ENCODE peak calls at places on chromosome 16, in nine cellular contexts. Y, I, X, D, B, F, M, T and G are unnamed samples.

GRCh38 chr16:6265956-6266355 is 1066.7 kb upstream of the RBFOX1 start:
- DNase-seq in Y (no peak), I (no peak), X (no peak), D (no peak), B (no peak), F (no peak), M (no peak), T (no peak), G (no peak)

GRCh38 chr16:5041604-5042133 is 7.9 kb upstream of the NAGPA start:
- DNase-seq in Y (no peak), I (no peak), X (peak), D (no peak), B (peak), F (peak), M (no peak), T (no peak), G (peak)

GRCh38 chr16:12805091-12805490 is 1.4 kb upstream of the CPPED1 start:
- DNase-seq in Y (no peak), I (no peak), X (no peak), D (no peak), B (no peak), F (no peak), M (no peak), T (no peak), G (no peak)

GRCh38 chr16:61887903-61888302 is 148.3 kb downstream of the CDH8 start:
- DNase-seq in Y (no peak), I (no peak), X (no peak), D (no peak), B (no peak), F (no peak), M (no peak), T (no peak), G (peak)

GRCh38 chr16:1264257-1265089 is 8.6 kb downstream of the TPSD1 start:
- DNase-seq in Y (no peak), I (no peak), X (no peak), D (no peak), B (no peak), F (no peak), M (no peak), T (no peak), G (no peak)

GRCh38 chr16:51577621-51578303 is 426.7 kb upstream of the SALL1 start:
- DNase-seq in Y (no peak), I (no peak), X (no peak), D (no peak), B (no peak), F (no peak), M (no peak), T (no peak), G (peak)

GRCh38 chr16:86773339-86773715 is 195.0 kb downstream of the FOXL1 start:
- DNase-seq in Y (no peak), I (no peak), X (no peak), D (no peak), B (peak), F (no peak), M (no peak), T (no peak), G (no peak)

GRCh38 chr16:59635674-59636073 is 901.6 kb upstream of the GOT2 start:
- DNase-seq in Y (no peak), I (no peak), X (peak), D (no peak), B (no peak), F (no peak), M (no peak), T (no peak), G (no peak)

GRCh38 chr16:53967172-53967571 is 263.2 kb downstream of the FTO start:
- DNase-seq in Y (no peak), I (no peak), X (no peak), D (no peak), B (no peak), F (no peak), M (no peak), T (no peak), G (no peak)

GRCh38 chr16:67404740-67405226 is 11.5 kb upstream of the TPPP3 start:
- DNase-seq in Y (no peak), I (no peak), X (no peak), D (no peak), B (no peak), F (no peak), M (no peak), T (no peak), G (no peak)

GRCh38 chr16:11484691-11485258 is 101.9 kb downstream of the LITAF start:
- DNase-seq in Y (no peak), I (no peak), X (no peak), D (no peak), B (no peak), F (no peak), M (no peak), T (no peak), G (no peak)

GRCh38 chr16:4193920-4194319 is 48.0 kb downstream of the SRL start:
- DNase-seq in Y (no peak), I (no peak), X (no peak), D (no peak), B (no peak), F (no peak), M (no peak), T (no peak), G (no peak)

GRCh38 chr16:30665830-30666190 is 7.6 kb downstream of the FBRS start:
- DNase-seq in Y (no peak), I (no peak), X (no peak), D (no peak), B (no peak), F (no peak), M (no peak), T (no peak), G (no peak)

GRCh38 chr16:30075503-30076275 is at the start of gene PPP4C:
- DNase-seq in Y (peak), I (peak), X (no peak), D (peak), B (peak), F (peak), M (peak), T (peak), G (peak)

GRCh38 chr16:67531247-67531646 is 2.6 kb downstream of the RIPOR1 start:
- DNase-seq in Y (no peak), I (no peak), X (no peak), D (no peak), B (peak), F (no peak), M (no peak), T (no peak), G (no peak)

GRCh38 chr16:64808474-64808873 is 313.4 kb downstream of the CDH11 start:
- DNase-seq in Y (no peak), I (no peak), X (no peak), D (no peak), B (no peak), F (no peak), M (no peak), T (no peak), G (no peak)

GRCh38 chr16:79360267-79360666 is 240.3 kb downstream of the MAF start:
- DNase-seq in Y (no peak), I (no peak), X (no peak), D (no peak), B (no peak), F (peak), M (no peak), T (no peak), G (no peak)

GRCh38 chr16:69796285-69797118 is 34.4 kb downstream of the WWP2 start:
- DNase-seq in Y (peak), I (peak), X (peak), D (no peak), B (no peak), F (peak), M (no peak), T (peak), G (peak)